ENCODE peak calls at places on chromosomes 3 and 15, in ten cellular contexts. P is right lobe of liver, N is PC-3, O is brain microvascular endothelial cell, R is uterus, S is glutamatergic neuron, H is right atrium auricular region, Z is GM20000, X is left ventricle myocardium inferior, D is upper lobe of left lung. F is an unnamed sample.

GRCh38 chr15:39920510-39921273 is 626 bp upstream of the GPR176 start:
- DNase-seq in Z (peak), N (peak), X (peak), S (peak), P (peak), R (peak), H (peak), O (peak), D (peak), F (peak)

GRCh38 chr3:146473726-146474125 is 4.4 kb upstream of the PLSCR2 start:
- DNase-seq in S (no peak), N (no peak), O (no peak), Z (no peak), X (no peak), P (no peak), R (no peak), D (no peak), H (no peak), F (no peak)

GRCh38 chr3:176971613-176972174 is 225.6 kb downstream of the TBL1XR1 start:
- DNase-seq in X (no peak), O (no peak), D (no peak), Z (no peak), N (no peak), H (no peak), R (no peak), P (no peak), S (no peak), F (no peak)

GRCh38 chr3:70753572-70753971 is 441.1 kb upstream of the MDFIC2 start:
- DNase-seq in P (no peak), Z (no peak), H (no peak), D (no peak), X (no peak), O (no peak), S (no peak), R (no peak), N (peak), F (no peak)

GRCh38 chr3:57557088-57557537 is 1.0 kb downstream of the PDE12 start:
- DNase-seq in H (no peak), D (no peak), S (peak), R (no peak), N (peak), Z (peak), O (peak), X (no peak), P (peak), F (peak)

GRCh38 chr3:39185326-39185958 is 7.0 kb downstream of the XIRP1 start:
- DNase-seq in N (no peak), P (no peak), D (peak), O (no peak), R (no peak), Z (no peak), S (no peak), X (no peak), H (no peak), F (no peak)

GRCh38 chr3:110430146-110430545 is 641.5 kb upstream of the NECTIN3 start:
- DNase-seq in P (no peak), O (peak), H (no peak), Z (no peak), D (no peak), R (no peak), S (no peak), X (no peak), N (no peak), F (no peak)

GRCh38 chr15:38547255-38547997 is 17.2 kb downstream of the RASGRP1 start:
- DNase-seq in H (no peak), R (no peak), P (no peak), O (peak), S (no peak), Z (no peak), D (peak), N (no peak), X (no peak), F (no peak)

GRCh38 chr3:57972421-57973111 is 35.7 kb upstream of the FLNB start:
- DNase-seq in X (no peak), R (no peak), H (no peak), P (no peak), S (no peak), O (no peak), Z (no peak), D (no peak), N (peak), F (no peak)

GRCh38 chr15:72554471-72555425 is 80.6 kb downstream of the ARIH1 start:
- DNase-seq in H (no peak), Z (no peak), P (no peak), N (peak), X (no peak), R (no peak), O (peak), D (no peak), S (no peak), F (no peak)

DNA sequence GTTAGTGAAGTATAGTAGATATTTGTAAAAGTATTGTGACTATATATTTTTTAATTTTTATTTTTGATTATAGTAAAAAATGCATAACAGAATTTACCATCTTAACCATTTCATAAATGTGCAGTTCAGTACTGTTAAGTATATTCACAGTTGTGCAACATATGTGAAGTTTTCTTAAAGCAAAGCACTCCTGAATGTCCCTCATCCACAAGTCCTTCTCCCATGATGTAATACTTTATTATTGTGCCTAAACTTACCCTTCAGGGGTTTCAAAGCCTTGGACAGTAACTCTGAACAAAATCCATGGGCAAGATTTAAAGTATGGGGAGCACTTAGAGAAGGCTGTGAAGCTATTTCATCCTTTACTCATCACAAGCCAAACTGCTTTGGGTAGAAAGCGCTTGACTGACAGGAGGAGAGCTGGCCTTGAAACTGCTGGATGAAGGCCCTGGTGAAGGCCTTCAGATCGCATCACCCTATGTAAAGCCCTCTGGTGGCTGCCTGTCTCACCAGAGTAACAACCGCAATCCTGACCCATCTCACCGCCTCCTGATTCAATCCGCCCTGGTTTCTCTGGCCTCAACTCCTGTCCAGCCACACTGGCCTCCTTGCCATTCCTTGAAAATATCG is 28.0 kb downstream of the LSM3 start:
- DNase-seq in N (no peak), S (no peak), P (no peak), O (no peak), Z (no peak), R (no peak), X (no peak), D (no peak), H (no peak), F (no peak)
- TF ChIP-seq CTCF in N (peak), S (no peak), P (no peak), O (peak), Z (no peak), R (no peak), X (no peak), D (no peak), H (no peak), F (no peak)

GRCh38 chr3:12351145-12351544 is 62.3 kb downstream of the PPARG start:
- DNase-seq in Z (no peak), X (no peak), N (no peak), O (no peak), P (peak), R (no peak), H (peak), D (no peak), S (no peak), F (no peak)

GRCh38 chr3:12353796-12354505 is 65.1 kb downstream of the PPARG start:
- DNase-seq in H (no peak), R (no peak), D (no peak), O (no peak), P (no peak), Z (no peak), S (no peak), X (no peak), N (peak), F (no peak)

GRCh38 chr3:12350151-12350813 is 61.4 kb downstream of the PPARG start:
- DNase-seq in R (peak), X (no peak), P (peak), O (no peak), H (peak), Z (no peak), S (no peak), N (no peak), D (no peak), F (no peak)

GRCh38 chr3:12356175-12356574 is 67.3 kb downstream of the PPARG start:
- DNase-seq in X (no peak), N (no peak), P (no peak), O (no peak), S (no peak), D (no peak), R (no peak), H (no peak), Z (no peak), F (no peak)

DNA sequence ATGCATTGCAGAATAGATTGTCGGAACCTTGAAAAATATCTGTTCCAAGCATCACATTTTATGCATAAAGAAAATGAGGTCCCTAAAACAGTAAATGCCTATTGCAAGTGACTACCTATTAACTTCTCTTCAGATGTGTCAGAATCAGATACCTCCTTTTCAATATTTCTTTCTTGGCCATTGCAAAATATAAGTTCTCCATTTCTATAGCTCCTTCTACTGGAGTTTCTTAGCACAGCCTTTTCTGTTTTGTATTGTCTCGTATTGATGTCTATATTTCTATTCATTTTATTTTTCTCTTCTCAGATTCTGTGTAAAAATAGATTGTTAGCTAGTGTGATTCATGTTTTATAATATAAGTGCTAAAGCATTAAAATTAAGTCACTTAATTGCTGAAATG is 63.4 kb downstream of the PPARG start:
- DNase-seq in H (no peak), Z (no peak), R (no peak), N (no peak), S (no peak), D (no peak), X (no peak), O (no peak), P (no peak), F (no peak)
- TF ChIP-seq CTCF in H (no peak), Z (no peak), R (no peak), N (peak), S (no peak), D (no peak), X (no peak), O (no peak), P (no peak), F (no peak)

DNA sequence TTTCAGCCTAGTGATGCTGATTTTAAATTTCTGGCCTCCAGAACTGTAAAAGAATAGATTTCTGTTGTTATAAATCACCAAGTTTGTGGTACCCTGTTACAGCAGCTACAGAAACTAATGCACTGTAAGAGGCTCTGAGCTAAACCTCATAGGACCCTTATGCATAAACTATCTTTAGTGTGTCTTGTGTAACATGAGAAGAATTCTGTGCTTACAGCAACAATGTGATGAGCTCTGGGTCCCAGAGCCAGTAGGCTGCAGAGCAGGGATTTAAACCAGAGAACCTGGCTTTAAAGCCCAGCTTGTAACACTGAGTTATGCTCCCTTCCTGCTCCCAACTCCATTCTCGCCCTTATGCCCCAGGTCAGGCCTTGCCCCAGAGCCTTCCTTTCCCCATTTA is 113.1 kb downstream of the THSD4 start:
- DNase-seq in D (no peak), O (no peak), N (no peak), X (no peak), P (no peak), H (no peak), S (no peak), Z (no peak), R (no peak), F (no peak)
- TF ChIP-seq CTCF in D (no peak), O (no peak), N (no peak), X (no peak), P (no peak), H (no peak), S (no peak), Z (no peak), R (no peak), F (no peak)

DNA sequence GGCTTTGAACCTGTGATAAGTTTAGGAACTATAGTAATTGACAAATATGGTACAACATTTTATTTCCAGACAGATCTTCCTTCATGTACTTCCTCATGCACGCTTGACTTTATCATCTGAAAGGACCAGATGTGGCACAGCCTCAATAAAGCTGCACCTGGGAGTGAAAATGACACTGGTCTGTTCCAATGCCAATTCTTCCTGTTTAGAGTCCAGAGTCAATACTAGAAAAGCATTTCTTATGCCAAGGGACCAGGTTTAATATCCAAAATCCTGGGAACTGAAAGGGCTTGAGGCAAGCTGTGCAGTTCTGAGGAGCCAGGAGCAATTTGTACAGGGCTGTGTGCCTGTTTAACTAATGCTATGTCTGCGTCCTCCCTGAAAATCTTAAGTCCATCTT is 15.3 kb downstream of the DPH6 start:
- DNase-seq in D (no peak), X (no peak), R (no peak), N (no peak), S (no peak), Z (no peak), O (no peak), P (no peak), H (no peak), F (no peak)
- TF ChIP-seq CTCF in D (no peak), X (no peak), R (no peak), N (no peak), S (no peak), Z (no peak), O (no peak), P (no peak), H (no peak), F (no peak)

GRCh38 chr3:48918388-48919214 is at the start of gene ARIH2:
- DNase-seq in Z (peak), P (peak), X (peak), S (peak), R (peak), O (peak), H (peak), N (peak), D (peak), F (peak)
- TF ChIP-seq CTCF in Z (no peak), P (peak), X (peak), S (no peak), R (peak), O (no peak), H (no peak), N (peak), D (peak), F (peak)

DNA sequence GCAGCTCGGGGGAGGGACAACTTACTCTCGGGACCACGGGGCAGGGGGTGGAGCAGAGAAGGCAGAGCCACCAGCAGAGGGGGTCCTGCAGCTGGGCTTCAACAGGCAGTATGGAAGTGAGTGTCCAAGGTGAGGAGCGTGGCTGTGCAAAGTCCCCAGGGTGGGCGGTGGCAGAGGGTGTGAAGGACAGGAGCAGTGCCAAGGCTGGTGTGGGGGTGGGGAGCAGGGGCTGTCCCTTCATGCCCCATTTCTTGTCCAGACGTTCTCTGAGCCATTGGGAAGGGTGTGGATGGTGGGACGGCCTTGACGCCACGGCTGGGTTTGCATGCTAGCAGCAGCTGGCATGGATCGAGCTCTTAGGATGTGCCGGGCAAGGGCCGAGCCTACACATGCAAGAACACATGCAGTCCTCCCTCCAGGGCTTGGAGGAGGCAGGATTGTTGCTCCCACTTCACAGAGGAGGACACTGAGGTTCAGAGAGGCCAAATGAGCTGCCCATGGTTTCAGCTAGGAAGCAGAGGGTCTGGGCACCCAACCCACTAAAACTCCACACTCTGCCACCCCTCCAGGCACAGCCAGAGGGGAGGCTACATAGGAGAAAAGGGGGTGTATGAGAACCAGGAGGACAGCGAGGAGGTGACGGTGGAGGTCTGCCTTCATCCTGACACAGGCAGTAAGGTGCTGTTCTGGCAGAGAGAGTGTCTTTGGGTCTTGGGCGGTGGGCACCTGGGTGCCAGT is 93.6 kb downstream of the TBC1D2B start:
- DNase-seq in Z (no peak), D (no peak), H (no peak), O (no peak), R (peak), P (peak), S (no peak), N (no peak), X (no peak), F (no peak)
- TF ChIP-seq CTCF in Z (peak), D (no peak), H (no peak), O (peak), R (no peak), P (no peak), S (no peak), N (no peak), X (no peak), F (no peak)

DNA sequence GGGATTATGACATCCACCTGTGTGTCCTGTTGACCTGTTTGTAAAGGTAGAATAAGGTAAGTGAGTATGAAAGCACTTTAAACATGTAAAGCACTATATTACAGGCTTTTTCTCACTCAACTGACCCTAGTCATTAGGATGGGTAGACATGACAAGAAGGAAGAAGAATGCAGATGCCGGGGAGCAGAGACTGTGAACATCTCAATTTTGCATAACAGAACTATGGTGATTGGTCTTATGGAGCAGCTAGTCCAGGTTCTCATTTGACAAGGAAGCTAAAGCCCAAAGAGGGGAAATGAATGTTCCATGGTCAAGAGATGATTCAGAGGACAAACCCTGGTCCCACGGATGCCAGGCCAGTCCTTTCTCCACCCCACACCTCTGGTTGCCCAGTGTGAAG is 200.1 kb upstream of the BCL6 start:
- DNase-seq in Z (no peak), S (no peak), O (no peak), D (no peak), N (no peak), R (no peak), X (no peak), P (no peak), H (no peak), F (no peak)
- TF ChIP-seq CTCF in Z (no peak), S (no peak), O (no peak), D (no peak), N (no peak), R (no peak), X (no peak), P (no peak), H (no peak), F (no peak)

F was measured in GM13977.